ENCODE peak calls at places on chromosomes 5 and 9, in seven cellular contexts. H is mesendoderm, L is H9, J is neuronal stem cell, N is trophoblast cell, Q is mesenchymal stem cell, B is H1. E is an unnamed sample.

GRCh38 chr5:73686912-73687311 is 60.9 kb downstream of the ARHGEF28 start:
- DNase-seq in Q (no peak), H (no peak), J (no peak), B (no peak), N (no peak), L (no peak), E (no peak)

GRCh38 chr5:179773686-179774040 is 20.1 kb upstream of the LTC4S start:
- DNase-seq in Q (no peak), N (no peak), L (no peak), H (no peak), B (no peak), J (no peak), E (no peak)

GRCh38 chr9:110179734-110180133 is 28.2 kb downstream of the C9orf152 start:
- DNase-seq in J (no peak), Q (peak), L (no peak), B (no peak), N (no peak), H (no peak), E (peak)

GRCh38 chr9:133421615-133422542 is at the start of gene ADAMTS13:
- DNase-seq in Q (peak), B (no peak), L (peak), N (no peak), H (peak), J (no peak), E (peak)

GRCh38 chr9:137811283-137811870 is 66.2 kb upstream of the CACNA1B start:
- DNase-seq in B (no peak), L (no peak), N (no peak), H (no peak), Q (no peak), J (no peak), E (no peak)

GRCh38 chr9:126549246-126550006 is 64.3 kb upstream of the LMX1B start:
- DNase-seq in J (no peak), N (no peak), B (no peak), L (no peak), H (no peak), Q (no peak), E (no peak)

GRCh38 chr9:88498880-88499279 is 36.1 kb upstream of the NXNL2 start:
- DNase-seq in H (no peak), N (no peak), Q (no peak), J (no peak), B (no peak), L (no peak), E (no peak)

GRCh38 chr5:136802382-136802781 is 437.0 kb upstream of the TRPC7 start:
- DNase-seq in B (no peak), N (no peak), J (peak), H (peak), Q (no peak), L (no peak), E (peak)

GRCh38 chr5:122258241-122258640 is 53.8 kb upstream of the SNCAIP start:
- DNase-seq in N (no peak), H (no peak), J (no peak), L (no peak), B (no peak), Q (no peak), E (no peak)

GRCh38 chr9:132249123-132249522 is 87.3 kb downstream of the NTNG2 start:
- DNase-seq in L (no peak), Q (no peak), H (no peak), N (no peak), J (no peak), B (no peak), E (no peak)

GRCh38 chr9:83986765-83987401 is 6.3 kb downstream of the RMI1 start:
- DNase-seq in Q (no peak), J (no peak), N (peak), H (no peak), B (no peak), L (no peak), E (peak)

GRCh38 chr9:129597355-129598088 is 23.4 kb downstream of the C9orf50 start:
- DNase-seq in N (peak), J (peak), B (peak), L (peak), H (peak), Q (peak), E (peak)

GRCh38 chr9:100589582-100589981 is 11.7 kb downstream of the CAVIN4 start:
- DNase-seq in H (no peak), B (no peak), N (peak), L (no peak), J (no peak), Q (no peak), E (peak)

GRCh38 chr5:32690153-32690552 is 21.0 kb upstream of the NPR3 start:
- DNase-seq in Q (no peak), B (no peak), L (no peak), N (peak), J (no peak), H (peak), E (no peak)

GRCh38 chr5:130331332-130331731 is 427.1 kb downstream of the CHSY3 start:
- DNase-seq in Q (no peak), J (no peak), H (no peak), N (no peak), L (no peak), B (no peak), E (no peak)
- H3K18ac ChIP-seq in Q (no peak), J (no peak), H (no peak), N (no peak), L (no peak), B (no peak), E (no peak)

DNA sequence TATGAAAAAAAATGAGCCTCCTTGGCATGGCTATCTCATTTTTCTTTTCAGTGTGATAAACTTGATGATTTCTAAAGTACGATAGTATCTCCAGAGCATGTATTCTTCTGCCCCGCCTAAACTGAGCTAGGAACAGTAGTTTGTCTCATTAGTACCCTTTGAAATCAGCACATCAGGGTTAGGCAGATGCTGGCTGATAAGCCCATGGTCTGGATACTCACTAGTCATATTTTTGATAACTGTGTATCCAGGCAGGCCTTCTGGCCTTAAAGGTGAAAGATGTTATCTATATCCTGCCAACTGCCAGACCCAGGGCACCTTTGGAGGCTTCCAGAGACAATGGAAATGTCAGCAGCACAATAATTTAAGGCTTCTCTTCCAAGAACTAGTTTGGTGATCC is 103.8 kb downstream of the GIN1 start:
- DNase-seq in L (no peak), B (no peak), J (no peak), Q (no peak), N (peak), H (no peak), E (no peak)
- H3K18ac ChIP-seq in L (no peak), B (no peak), J (no peak), Q (no peak), N (no peak), H (no peak), E (no peak)

GRCh38 chr5:158943569-158943968 is 156.1 kb downstream of the EBF1 start:
- DNase-seq in L (no peak), Q (no peak), J (no peak), N (no peak), H (no peak), B (no peak), E (no peak)
- H3K18ac ChIP-seq in L (no peak), Q (peak), J (no peak), N (no peak), H (no peak), B (no peak), E (no peak)

GRCh38 chr5:90680831-90681420 is 122.3 kb downstream of the ADGRV1 start:
- DNase-seq in N (no peak), L (no peak), H (no peak), Q (no peak), B (no peak), J (no peak), E (no peak)

GRCh38 chr5:90682278-90682677 is 123.7 kb downstream of the ADGRV1 start:
- DNase-seq in H (no peak), J (no peak), B (no peak), Q (no peak), N (no peak), L (no peak), E (no peak)

GRCh38 chr5:90690317-90690716 is 131.7 kb downstream of the ADGRV1 start:
- DNase-seq in H (no peak), J (no peak), N (no peak), B (no peak), Q (no peak), L (no peak), E (no peak)

GRCh38 chr5:90689064-90689463 is 130.5 kb downstream of the ADGRV1 start:
- DNase-seq in N (no peak), J (no peak), B (no peak), H (peak), L (no peak), Q (no peak), E (no peak)

GRCh38 chr5:90685425-90686022 is 126.9 kb downstream of the ADGRV1 start:
- DNase-seq in B (no peak), N (no peak), Q (no peak), J (no peak), L (no peak), H (no peak), E (no peak)
- H3K18ac ChIP-seq in B (no peak), N (no peak), Q (no peak), J (no peak), L (no peak), H (no peak), E (no peak)

GRCh38 chr9:32431940-32432555 is 47.6 kb downstream of the ACO1 start:
- DNase-seq in Q (peak), J (peak), B (peak), H (peak), L (peak), N (peak), E (peak)
- H3K18ac ChIP-seq in Q (no peak), J (no peak), B (no peak), H (no peak), L (no peak), N (no peak), E (peak)

GRCh38 chr5:54645888-54646284 is 128.3 kb downstream of the SNX18 start:
- DNase-seq in N (no peak), Q (no peak), H (no peak), J (no peak), B (no peak), L (no peak), E (no peak)
- H3K18ac ChIP-seq in N (no peak), Q (no peak), H (no peak), J (no peak), B (no peak), L (no peak), E (peak)

DNA sequence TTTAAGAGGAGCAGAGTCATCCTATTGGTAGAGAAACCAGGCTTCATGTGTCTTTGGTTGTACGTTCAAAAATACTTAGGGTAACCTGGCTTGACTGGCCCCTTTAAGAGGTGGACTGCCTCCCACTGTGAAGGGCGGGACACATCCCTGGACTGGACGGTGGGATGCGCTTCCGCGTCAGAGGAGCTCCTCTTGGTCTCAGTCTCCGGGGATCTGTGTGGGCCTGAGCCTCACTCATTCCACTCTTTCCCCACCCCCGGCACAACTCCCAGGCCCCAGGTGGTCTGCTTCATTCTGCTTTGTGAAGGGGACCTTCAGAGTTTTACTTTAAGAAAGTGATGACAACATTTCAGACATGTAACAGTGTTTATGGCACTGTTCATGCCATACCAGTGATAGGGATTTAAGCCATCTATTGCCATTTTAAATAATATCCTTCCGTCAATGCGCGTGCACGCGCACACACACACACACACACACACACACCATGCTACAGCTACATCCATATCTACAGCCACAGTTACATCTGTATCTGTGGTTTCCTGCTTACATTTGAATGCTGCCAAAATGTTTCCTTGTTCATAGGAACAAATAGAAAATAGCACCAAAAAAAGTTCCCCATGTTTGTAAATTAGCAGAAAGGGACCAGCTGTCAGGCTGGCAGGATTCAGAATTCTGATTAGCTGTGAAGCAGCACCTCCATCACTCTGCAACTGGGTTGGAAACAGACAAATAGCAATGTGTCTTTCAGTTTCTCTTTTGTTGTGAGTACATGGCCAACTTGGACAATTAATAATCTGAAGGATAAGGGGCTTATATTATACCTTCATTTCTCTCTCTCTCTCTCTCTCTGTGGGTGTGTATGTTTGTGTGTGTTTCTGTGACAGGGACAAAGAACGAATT is 601.4 kb downstream of the IRX1 start:
- DNase-seq in N (no peak), B (no peak), H (no peak), L (no peak), Q (no peak), J (no peak), E (no peak)
- H3K18ac ChIP-seq in N (no peak), B (no peak), H (no peak), L (no peak), Q (no peak), J (no peak), E (no peak)

GRCh38 chr9:128024761-128025308 is 42.3 kb downstream of the NAIF1 start:
- DNase-seq in B (no peak), Q (peak), J (no peak), L (no peak), N (no peak), H (no peak), E (no peak)
- H3K18ac ChIP-seq in B (no peak), Q (no peak), J (no peak), L (no peak), N (no peak), H (no peak), E (no peak)

GRCh38 chr9:79046401-79046800 is 525.4 kb upstream of the TLE4 start:
- DNase-seq in H (no peak), J (no peak), B (no peak), Q (no peak), N (no peak), L (no peak), E (peak)
- H3K18ac ChIP-seq in H (no peak), J (no peak), B (no peak), Q (no peak), N (no peak), L (no peak), E (peak)

GRCh38 chr9:116494815-116495634 is 192.1 kb upstream of the TRIM32 start:
- DNase-seq in B (peak), J (no peak), Q (no peak), N (peak), L (peak), H (peak), E (no peak)

GRCh38 chr9:116497081-116497480 is 190.0 kb upstream of the TRIM32 start:
- DNase-seq in L (no peak), N (no peak), Q (no peak), J (no peak), B (no peak), H (no peak), E (no peak)

GRCh38 chr9:116493183-116493582 is 193.9 kb upstream of the TRIM32 start:
- DNase-seq in N (no peak), L (no peak), J (no peak), Q (no peak), H (peak), B (no peak), E (peak)

GRCh38 chr9:116495725-116496124 is 191.4 kb upstream of the TRIM32 start:
- DNase-seq in L (no peak), J (no peak), N (no peak), H (peak), Q (no peak), B (no peak), E (no peak)

GRCh38 chr9:116496167-116496566 is 190.9 kb upstream of the TRIM32 start:
- DNase-seq in L (no peak), J (no peak), Q (no peak), N (no peak), H (no peak), B (no peak), E (no peak)
- H3K18ac ChIP-seq in L (no peak), J (no peak), Q (no peak), N (no peak), H (no peak), B (no peak), E (no peak)

E was measured in IMR-90.